ENCODE peak calls at places on chromosomes 13 and 19, in nine cellular contexts. M is RPMI8226; U is stimulated activated CD4-positive, alpha-beta T cell treated with anti-CD3 and anti-CD28 coated beads, Interleukin-2, amount 100 ng/mL, for 48 hours; D is GM10248; A is AG09319; K is NCI-H1105; I is NCI-H446 treated with DMSO at 0.1 percent for 48 hours; J is substantia nigra; L is cardiac muscle cell. G is an unnamed sample.

GRCh38 chr19:53157601-53158000 is 1.3 kb downstream of the ZNF347 start:
- DNase-seq in M (no peak), U (no peak), D (no peak), A (no peak), K (no peak), I (no peak), J (no peak), L (peak; percentile 22), G (no peak)

GRCh38 chr13:36685912-36686311 is 12.1 kb downstream of the SERTM1 start:
- DNase-seq in M (no peak), U (no peak), D (no peak), A (no peak), K (no peak), I (no peak), J (no peak), L (peak; percentile 18), G (no peak)

GRCh38 chr19:34794289-34794960 is 21.4 kb upstream of the ZNF599 start:
- DNase-seq in M (no peak), U (no peak), D (no peak), A (no peak), K (no peak), I (no peak), J (no peak), L (peak; percentile 5), G (no peak)

GRCh38 chr13:113951246-113951999 is 22.5 kb downstream of the C13orf46 start:
- DNase-seq in M (no peak), U (peak; percentile 56), D (peak; percentile 89), A (peak; percentile 46), K (no peak), I (no peak), J (peak; percentile 61), L (peak; percentile 89), G (no peak)

GRCh38 chr19:7500811-7501450 is 12.1 kb upstream of the PEX11G start:
- DNase-seq in M (peak; percentile 70), U (peak; percentile 45), D (peak; percentile 41), A (no peak), K (peak; percentile 88), I (peak; percentile 24), J (peak; percentile 51), L (no peak), G (peak; percentile 55)

GRCh38 chr19:14476663-14477401 is 1.7 kb upstream of the PTGER1 start:
- DNase-seq in M (peak; percentile 39), U (no peak), D (no peak), A (no peak), K (no peak), I (no peak), J (no peak), L (peak; percentile 92), G (no peak)

GRCh38 chr19:55115446-55116065 is 1.9 kb downstream of the PPP1R12C start:
- DNase-seq in M (no peak), U (no peak), D (no peak), A (no peak), K (no peak), I (no peak), J (no peak), L (peak; percentile 65), G (no peak)

GRCh38 chr13:82565191-82565590 is 1317.1 kb downstream of the SLITRK1 start:
- DNase-seq in M (no peak), U (no peak), D (no peak), A (no peak), K (no peak), I (no peak), J (no peak), L (no peak), G (no peak)

GRCh38 chr19:40512473-40513344 is 45.9 kb downstream of the SPTBN4 start:
- DNase-seq in M (no peak), U (no peak), D (no peak), A (no peak), K (peak; percentile 50), I (no peak), J (no peak), L (peak; percentile 33), G (no peak)

GRCh38 chr13:110228936-110229904 is 77.7 kb downstream of the COL4A1 start:
- DNase-seq in M (no peak), U (no peak), D (no peak), A (peak; percentile 28), K (no peak), I (no peak), J (no peak), L (no peak), G (no peak)

GRCh38 chr19:5484398-5485285 is 29.4 kb downstream of the ZNRF4 start:
- DNase-seq in M (no peak), U (no peak), D (no peak), A (no peak), K (no peak), I (peak; percentile 49), J (no peak), L (peak; percentile 14), G (no peak)

GRCh38 chr13:41411536-41411935 is 45.8 kb upstream of the RGCC start:
- DNase-seq in M (no peak), U (no peak), D (peak; percentile 33), A (peak; percentile 44), K (no peak), I (no peak), J (no peak), L (peak; percentile 76), G (no peak)

GRCh38 chr13:43802511-43802910 is 15.7 kb upstream of the ENOX1 start:
- DNase-seq in M (no peak), U (no peak), D (no peak), A (no peak), K (no peak), I (no peak), J (no peak), L (no peak), G (no peak)

GRCh38 chr13:22126433-22127021 is 455.7 kb downstream of the FGF9 start:
- DNase-seq in M (no peak), U (no peak), D (peak; percentile 52), A (no peak), K (no peak), I (no peak), J (no peak), L (no peak), G (no peak)

GRCh38 chr13:49086711-49087110 is 111.0 kb downstream of the FNDC3A start:
- DNase-seq in M (no peak), U (no peak), D (no peak), A (no peak), K (no peak), I (no peak), J (no peak), L (peak; percentile 66), G (no peak)

GRCh38 chr13:44160549-44161278 is 212.9 kb upstream of the SERP2 start:
- DNase-seq in M (peak; percentile 77), U (no peak), D (no peak), A (no peak), K (no peak), I (peak; percentile 39), J (no peak), L (no peak), G (no peak)